ENCODE peak calls at places on chromosomes 4 and X, in four cellular contexts. One of them, this sample, is unnamed.

GRCh38 chr4:79288185-79288584 is 37.7 kb downstream of the NAA11 start:
- DNase-seq in GM12891: no peak
- DNase-seq in GM12878: no peak
- DNase-seq in K562: no peak
- DNase-seq in this sample: no peak

GRCh38 chrX:3743821-3744439 is 30.5 kb upstream of the PRKX start:
- DNase-seq in GM12878: no peak
- DNase-seq in K562: no peak
- DNase-seq in GM12891: no peak
- DNase-seq in this sample: peak; percentile 2

GRCh38 chr4:123343400-123344060 is 53.1 kb upstream of the SPRY1 start:
- DNase-seq in GM12878: no peak
- DNase-seq in GM12891: no peak
- DNase-seq in K562: no peak
- DNase-seq in this sample: no peak

GRCh38 chr4:150579591-150580234 is 2.2 kb upstream of the MAB21L2 start:
- DNase-seq in GM12878: no peak
- DNase-seq in K562: no peak
- DNase-seq in GM12891: no peak
- DNase-seq in this sample: no peak

GRCh38 chr4:37858877-37859276 is 32.0 kb upstream of the TBC1D1 start:
- DNase-seq in K562: no peak
- DNase-seq in GM12878: no peak
- DNase-seq in GM12891: no peak
- DNase-seq in this sample: no peak

GRCh38 chr4:35525192-35525978 is 718.9 kb downstream of the ARAP2 start:
- DNase-seq in K562: no peak
- DNase-seq in GM12878: no peak
- DNase-seq in GM12891: no peak
- DNase-seq in this sample: no peak

GRCh38 chr4:75325316-75325715 is 188.9 kb downstream of the RCHY1 start:
- DNase-seq in GM12878: no peak
- DNase-seq in K562: no peak
- DNase-seq in GM12891: no peak
- DNase-seq in this sample: no peak

GRCh38 chrX:79366888-79367749 is at the start of gene ITM2A:
- DNase-seq in GM12878: no peak
- DNase-seq in K562: peak; percentile 49
- DNase-seq in GM12891: no peak
- DNase-seq in this sample: no peak

GRCh38 chr4:144872508-144873293 is 225.3 kb downstream of the ANAPC10 start:
- DNase-seq in K562: no peak
- DNase-seq in GM12878: no peak
- DNase-seq in GM12891: no peak
- DNase-seq in this sample: no peak

GRCh38 chrX:39972340-39972739 is 125.4 kb downstream of the BCOR start:
- DNase-seq in K562: no peak
- DNase-seq in GM12891: no peak
- DNase-seq in GM12878: no peak
- DNase-seq in this sample: no peak

GRCh38 chr4:147607463-147607862 is 9.7 kb upstream of the TMEM184C start:
- DNase-seq in GM12891: no peak
- DNase-seq in K562: no peak
- DNase-seq in GM12878: no peak
- DNase-seq in this sample: no peak

GRCh38 chr4:172716291-172716690 is 452.3 kb upstream of the GALNT7 start:
- DNase-seq in GM12878: no peak
- DNase-seq in GM12891: no peak
- DNase-seq in K562: no peak
- DNase-seq in this sample: no peak

GRCh38 chrX:23785564-23785963 is 2.6 kb downstream of the SAT1 start:
- DNase-seq in GM12891: no peak
- DNase-seq in K562: no peak
- DNase-seq in GM12878: no peak
- DNase-seq in this sample: no peak

GRCh38 chr4:109589605-109590004 is 29.6 kb downstream of the MCUB start:
- DNase-seq in K562: no peak
- DNase-seq in GM12891: no peak
- DNase-seq in GM12878: no peak
- DNase-seq in this sample: no peak

GRCh38 chrX:151825927-151826471 is 86.7 kb upstream of the MAGEA4 start:
- DNase-seq in K562: no peak
- DNase-seq in GM12878: no peak
- DNase-seq in GM12891: no peak
- DNase-seq in this sample: no peak

GRCh38 chrX:119194631-119195030 is 41.5 kb upstream of the PGRMC1 start:
- DNase-seq in GM12891: no peak
- DNase-seq in K562: no peak
- DNase-seq in GM12878: no peak
- DNase-seq in this sample: no peak

GRCh38 chr4:183808102-183808466 is 97.0 kb upstream of the STOX2 start:
- DNase-seq in GM12878: no peak
- DNase-seq in K562: no peak
- DNase-seq in GM12891: no peak
- DNase-seq in this sample: no peak

GRCh38 chrX:49291615-49292337 is 11.7 kb upstream of the GAGE10 start:
- DNase-seq in GM12878: no peak
- DNase-seq in GM12891: peak; percentile 25
- DNase-seq in K562: peak; percentile 64
- DNase-seq in this sample: no peak

GRCh38 chrX:1224954-1225353 is 12.5 kb upstream of the CRLF2 start:
- DNase-seq in GM12891: no peak
- DNase-seq in GM12878: no peak
- DNase-seq in K562: no peak
- DNase-seq in this sample: no peak

GRCh38 chr4:2263701-2264321 is 1.9 kb upstream of the MXD4 start:
- DNase-seq in GM12891: no peak
- DNase-seq in GM12878: no peak
- DNase-seq in K562: no peak
- DNase-seq in this sample: no peak

GRCh38 chrX:70908541-70908940 is at the start of gene TEX11:
- DNase-seq in K562: peak; percentile 34
- DNase-seq in GM12891: no peak
- DNase-seq in GM12878: no peak
- DNase-seq in this sample: no peak

GRCh38 chrX:13376857-13377441 is 57.1 kb upstream of the ATXN3L start:
- DNase-seq in GM12878: no peak
- DNase-seq in K562: no peak
- DNase-seq in GM12891: no peak
- DNase-seq in this sample: no peak
- TF ChIP-seq SPI1 in GM12878: no peak
- TF ChIP-seq SPI1 in K562: no peak
- TF ChIP-seq SPI1 in GM12891: no peak
- TF ChIP-seq SPI1 in this sample: no peak

GRCh38 chr4:7120341-7120740 is 52.5 kb upstream of the GRPEL1 start:
- DNase-seq in GM12878: no peak
- DNase-seq in GM12891: no peak
- DNase-seq in K562: peak; percentile 73
- DNase-seq in this sample: no peak
- TF ChIP-seq SPI1 in GM12878: no peak
- TF ChIP-seq SPI1 in GM12891: no peak
- TF ChIP-seq SPI1 in K562: no peak
- TF ChIP-seq SPI1 in this sample: no peak

DNA sequence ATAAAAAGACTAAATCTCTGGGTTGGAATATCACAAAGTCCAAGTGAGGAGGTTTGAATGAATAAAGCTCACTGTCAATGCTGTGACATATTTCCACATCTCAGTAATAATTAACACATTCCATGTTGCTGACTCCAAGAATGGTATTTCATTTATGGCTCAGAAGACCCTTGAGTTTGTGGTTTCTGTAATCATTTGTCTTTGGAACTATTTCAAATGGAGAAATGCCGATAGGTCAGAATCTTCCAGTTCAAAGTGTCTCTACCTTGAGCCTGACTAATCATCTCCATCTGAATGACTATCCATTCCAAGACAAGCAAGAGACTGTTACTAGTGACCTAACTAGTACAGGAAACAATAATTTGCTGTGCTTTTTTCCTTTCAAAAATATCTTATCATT is 24.2 kb upstream of the SLC2A9 start:
- DNase-seq in K562: no peak
- DNase-seq in GM12878: no peak
- DNase-seq in GM12891: no peak
- DNase-seq in this sample: no peak
- TF ChIP-seq SPI1 in K562: no peak
- TF ChIP-seq SPI1 in GM12878: no peak
- TF ChIP-seq SPI1 in GM12891: no peak
- TF ChIP-seq SPI1 in this sample: no peak

DNA sequence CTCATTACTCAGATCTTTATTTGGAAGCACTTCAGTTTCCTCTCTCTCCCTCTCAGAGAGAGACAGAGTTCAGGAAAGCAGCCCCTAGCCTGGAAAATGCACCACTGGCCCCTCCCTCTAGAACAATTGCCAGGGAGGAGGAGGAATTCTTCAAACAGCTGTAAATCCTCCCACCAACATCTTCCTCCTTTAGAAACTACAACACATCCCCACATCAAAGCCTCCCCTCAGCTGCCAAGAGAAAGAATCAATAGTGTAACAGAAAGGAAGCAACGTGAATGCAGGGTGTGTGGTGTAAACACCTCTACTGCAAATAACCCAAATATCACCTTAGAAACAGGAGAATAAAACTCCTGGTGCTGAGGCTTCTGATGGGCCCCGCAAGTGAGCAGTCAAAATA is 249.9 kb upstream of the GATB start:
- DNase-seq in GM12878: no peak
- DNase-seq in GM12891: no peak
- DNase-seq in K562: no peak
- DNase-seq in this sample: no peak
- TF ChIP-seq SPI1 in GM12878: no peak
- TF ChIP-seq SPI1 in GM12891: no peak
- TF ChIP-seq SPI1 in K562: no peak
- TF ChIP-seq SPI1 in this sample: no peak

GRCh38 chr4:40584517-40585141 is 45.0 kb downstream of the RBM47 start:
- DNase-seq in GM12878: no peak
- DNase-seq in K562: no peak
- DNase-seq in GM12891: no peak
- DNase-seq in this sample: no peak

GRCh38 chr4:40579983-40580382 is 49.7 kb downstream of the RBM47 start:
- DNase-seq in GM12878: no peak
- DNase-seq in K562: no peak
- DNase-seq in GM12891: no peak
- DNase-seq in this sample: no peak

GRCh38 chr4:40583850-40584439 is 45.7 kb downstream of the RBM47 start:
- DNase-seq in K562: no peak
- DNase-seq in GM12878: no peak
- DNase-seq in GM12891: no peak
- DNase-seq in this sample: no peak

GRCh38 chr4:40582413-40582812 is 47.3 kb downstream of the RBM47 start:
- DNase-seq in K562: no peak
- DNase-seq in GM12878: no peak
- DNase-seq in GM12891: no peak
- DNase-seq in this sample: no peak

DNA sequence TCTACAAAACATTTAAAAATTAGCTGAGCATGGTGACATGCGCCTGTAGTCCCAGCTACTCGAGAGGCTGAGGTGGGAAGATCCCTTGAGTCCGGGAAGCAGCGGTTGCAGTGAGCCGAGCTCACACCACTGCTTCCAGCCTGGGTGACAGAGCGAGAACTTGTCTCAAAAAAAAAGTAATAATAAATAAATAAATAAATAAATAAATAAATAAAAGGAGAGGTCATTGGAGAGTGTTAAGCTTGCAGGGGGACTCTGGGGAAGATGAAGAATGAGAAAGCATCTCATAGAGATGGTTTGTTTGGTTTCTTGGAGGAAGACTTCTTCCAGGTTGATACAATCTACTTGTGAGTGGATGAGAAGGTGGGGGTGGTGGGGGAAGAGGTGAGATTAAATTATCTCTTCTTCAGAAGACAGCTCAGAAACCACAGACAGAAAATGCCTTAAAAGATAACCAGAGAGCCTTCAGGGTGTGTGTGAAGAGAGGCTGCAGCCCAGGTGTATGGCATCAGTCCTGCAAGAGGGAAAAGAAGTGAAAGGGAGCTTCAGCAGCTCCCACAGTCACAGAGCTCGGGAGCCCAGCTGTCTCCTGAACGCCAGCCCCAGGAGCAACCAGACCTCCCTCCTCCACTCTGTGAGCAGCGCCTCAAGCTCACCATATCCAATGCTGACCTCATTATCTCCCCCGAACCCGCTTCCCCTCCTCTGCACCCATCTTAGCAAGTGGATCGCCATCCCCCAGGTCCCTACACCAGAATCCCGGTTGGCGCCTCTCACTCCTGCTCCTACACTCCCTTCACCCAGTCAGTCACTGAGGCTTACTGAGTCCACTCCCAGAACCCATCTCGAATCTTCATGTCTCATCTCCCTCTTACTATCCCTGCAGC is 48.2 kb downstream of the RBM47 start:
- DNase-seq in GM12891: no peak
- DNase-seq in K562: no peak
- DNase-seq in GM12878: no peak
- DNase-seq in this sample: no peak
- TF ChIP-seq SPI1 in GM12891: no peak
- TF ChIP-seq SPI1 in K562: no peak
- TF ChIP-seq SPI1 in GM12878: no peak
- TF ChIP-seq SPI1 in this sample: no peak

GRCh38 chrX:128106630-128107029 is 54.4 kb upstream of the ACTRT1 start:
- DNase-seq in K562: no peak
- DNase-seq in GM12891: no peak
- DNase-seq in GM12878: no peak
- DNase-seq in this sample: no peak
- TF ChIP-seq SPI1 in K562: no peak
- TF ChIP-seq SPI1 in GM12891: no peak
- TF ChIP-seq SPI1 in GM12878: no peak
- TF ChIP-seq SPI1 in this sample: no peak

GRCh38 chrX:15952212-15952611 is 97.6 kb upstream of the AP1S2 start:
- DNase-seq in GM12878: no peak
- DNase-seq in GM12891: no peak
- DNase-seq in K562: no peak
- DNase-seq in this sample: no peak
- TF ChIP-seq SPI1 in GM12878: peak; percentile 42
- TF ChIP-seq SPI1 in GM12891: peak; percentile 43
- TF ChIP-seq SPI1 in K562: no peak
- TF ChIP-seq SPI1 in this sample: no peak